ENCODE peak calls at places on chromosomes 13 and 19, in ten cellular contexts. C, F, D, U, O, W, X, N, S and V are unnamed samples. For H3K4me1, the result is how much of the 10 kb centered on the place peaks cover.

GRCh38 chr13:105510363-105510762 is 1025.1 kb downstream of the EFNB2 start:
- DNase-seq in C (no peak), F (no peak), D (no peak), U (no peak), O (no peak), W (no peak), X (no peak), N (no peak), S (no peak), V (no peak)

GRCh38 chr19:3507371-3508120 is 1.4 kb downstream of the FZR1 start:
- DNase-seq in C (peak), F (peak), D (no peak), U (no peak), O (no peak), W (no peak), X (peak), N (no peak), S (no peak), V (peak)

GRCh38 chr19:51573331-51573730 is 2.2 kb downstream of the ZNF175 start:
- DNase-seq in C (no peak), F (no peak), D (no peak), U (no peak), O (no peak), W (no peak), X (no peak), N (no peak), S (peak), V (no peak)

GRCh38 chr19:37361994-37362393 is 8.9 kb upstream of the ZNF527 start:
- DNase-seq in C (no peak), F (no peak), D (no peak), U (no peak), O (no peak), W (no peak), X (no peak), N (no peak), S (peak), V (no peak)

GRCh38 chr19:30649934-30650614 is 277.9 kb downstream of the ZNF536 start:
- DNase-seq in C (peak), F (no peak), D (no peak), U (no peak), O (peak), W (peak), X (peak), N (no peak), S (peak), V (peak)

GRCh38 chr19:32677657-32678056 is 2.0 kb downstream of the RGS9BP start:
- DNase-seq in C (peak), F (no peak), D (no peak), U (peak), O (no peak), W (no peak), X (peak), N (no peak), S (no peak), V (no peak)

GRCh38 chr13:91106565-91106964 is 240.9 kb upstream of the MIR17HG start:
- DNase-seq in C (no peak), F (no peak), D (no peak), U (no peak), O (no peak), W (no peak), X (no peak), N (no peak), S (no peak), V (no peak)

GRCh38 chr13:44903596-44903995 is 85.7 kb downstream of the NUFIP1 start:
- DNase-seq in C (no peak), F (peak), D (peak), U (peak), O (no peak), W (peak), X (peak), N (no peak), S (peak), V (no peak)

GRCh38 chr13:54913668-54914067 is 1885.1 kb downstream of the OLFM4 start:
- DNase-seq in C (no peak), F (no peak), D (no peak), U (no peak), O (no peak), W (no peak), X (no peak), N (no peak), S (no peak), V (no peak)

GRCh38 chr19:10517760-10518443 is 655 bp upstream of the S1PR5 start:
- DNase-seq in C (no peak), F (no peak), D (no peak), U (no peak), O (peak), W (no peak), X (peak), N (no peak), S (peak), V (no peak)

GRCh38 chr13:74443623-74444022 is 309.4 kb upstream of the KLF12 start:
- DNase-seq in C (no peak), F (no peak), D (no peak), U (no peak), O (peak), W (peak), X (no peak), N (no peak), S (peak), V (no peak)

GRCh38 chr19:53576941-53577653 is 39.2 kb downstream of the ZNF331 start:
- DNase-seq in C (no peak), F (no peak), D (no peak), U (no peak), O (no peak), W (no peak), X (no peak), N (no peak), S (no peak), V (no peak)

GRCh38 chr13:112443191-112444000 is 67.2 kb downstream of the SPACA7 start:
- DNase-seq in C (peak), F (peak), D (no peak), U (peak), O (no peak), W (no peak), X (peak), N (no peak), S (no peak), V (no peak)

GRCh38 chr19:49447485-49448431 is 3.9 kb downstream of the PIH1D1 start:
- DNase-seq in C (no peak), F (no peak), D (no peak), U (peak), O (peak), W (no peak), X (peak), N (no peak), S (peak), V (no peak)

GRCh38 chr13:27624071-27624470 is 2.4 kb downstream of the POLR1D start:
- DNase-seq in C (no peak), F (no peak), D (no peak), U (no peak), O (no peak), W (no peak), X (no peak), N (no peak), S (no peak), V (no peak)

GRCh38 chr19:30074741-30075460 is 132.9 kb downstream of the URI1 start:
- DNase-seq in C (no peak), F (no peak), D (no peak), U (peak), O (no peak), W (no peak), X (no peak), N (no peak), S (no peak), V (no peak)

GRCh38 chr13:95601906-95602305 is 42.6 kb downstream of the DZIP1 start:
- DNase-seq in C (no peak), F (no peak), D (no peak), U (no peak), O (no peak), W (no peak), X (no peak), N (no peak), S (no peak), V (no peak)
- H3K4me3 ChIP-seq in C (no peak), F (no peak), D (no peak), U (no peak), O (no peak), W (no peak), X (no peak), N (no peak), S (no peak), V (no peak)

GRCh38 chr13:100652510-100652909 is 22.1 kb downstream of the TMTC4 start:
- DNase-seq in C (no peak), F (no peak), D (no peak), U (no peak), O (no peak), W (no peak), X (no peak), N (no peak), S (no peak), V (no peak)
- H3K27ac ChIP-seq in C (no peak), F (no peak), D (no peak), U (no peak), O (no peak), W (no peak), X (no peak), N (no peak), S (no peak), V (no peak)

GRCh38 chr19:35293733-35294309 is 1.9 kb downstream of the MAG start:
- DNase-seq in C (no peak), F (no peak), D (no peak), U (no peak), O (no peak), W (no peak), X (no peak), N (no peak), S (no peak), V (no peak)

GRCh38 chr19:35294328-35294727 is 2.4 kb downstream of the MAG start:
- DNase-seq in C (no peak), F (no peak), D (no peak), U (no peak), O (no peak), W (no peak), X (no peak), N (no peak), S (no peak), V (no peak)

GRCh38 chr19:35291916-35292315 is at the start of gene MAG:
- DNase-seq in C (no peak), F (no peak), D (no peak), U (no peak), O (no peak), W (no peak), X (no peak), N (no peak), S (no peak), V (no peak)

GRCh38 chr19:35292421-35292820 is 460 bp downstream of the MAG start:
- DNase-seq in C (no peak), F (no peak), D (no peak), U (no peak), O (no peak), W (no peak), X (no peak), N (no peak), S (no peak), V (no peak)

DNA sequence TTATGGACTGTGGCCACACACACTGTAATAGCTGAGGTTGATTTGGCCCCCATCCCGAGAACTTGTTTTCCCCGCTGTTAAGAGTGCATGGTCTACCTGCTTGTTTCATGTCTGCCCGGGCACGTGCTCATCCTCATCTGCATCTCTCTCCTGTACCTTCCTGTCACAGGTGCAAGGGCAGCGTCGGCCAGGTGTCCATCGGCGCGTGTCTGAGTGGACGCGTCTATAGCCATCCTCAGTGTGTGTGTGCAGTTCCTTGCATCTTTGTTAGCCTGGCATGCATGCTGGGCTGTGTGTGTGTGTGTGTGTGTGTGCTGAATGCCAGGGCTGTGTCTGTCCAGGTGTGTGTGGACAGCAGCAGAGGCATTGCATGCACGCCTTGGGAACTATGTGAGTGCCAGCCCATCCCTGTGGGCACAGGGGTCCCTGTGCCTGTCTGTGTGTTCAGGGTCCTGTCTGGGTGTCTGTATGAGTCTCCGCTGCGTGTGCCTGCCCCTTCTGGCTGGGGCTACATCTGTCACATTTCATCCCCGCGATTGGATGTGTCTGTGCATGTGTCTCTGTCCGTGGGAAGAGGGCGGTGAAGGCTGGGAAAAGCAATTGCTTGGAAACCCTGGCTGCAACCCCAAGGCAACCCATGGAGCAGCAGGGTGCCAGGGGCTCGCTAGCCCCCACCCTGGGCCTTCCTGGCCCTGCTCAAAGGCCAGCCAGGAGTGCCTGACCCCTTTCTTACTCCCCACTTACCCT is 1.2 kb downstream of the MAG start:
- DNase-seq in C (no peak), F (no peak), D (no peak), U (no peak), O (no peak), W (no peak), X (no peak), N (no peak), S (no peak), V (no peak)
- H3K4me1 ChIP-seq in C (under half), F (under half), D (under half), U (under half), O (under half), W (under half), X (under half), N (under half), S (under half), V (under half)

DNA sequence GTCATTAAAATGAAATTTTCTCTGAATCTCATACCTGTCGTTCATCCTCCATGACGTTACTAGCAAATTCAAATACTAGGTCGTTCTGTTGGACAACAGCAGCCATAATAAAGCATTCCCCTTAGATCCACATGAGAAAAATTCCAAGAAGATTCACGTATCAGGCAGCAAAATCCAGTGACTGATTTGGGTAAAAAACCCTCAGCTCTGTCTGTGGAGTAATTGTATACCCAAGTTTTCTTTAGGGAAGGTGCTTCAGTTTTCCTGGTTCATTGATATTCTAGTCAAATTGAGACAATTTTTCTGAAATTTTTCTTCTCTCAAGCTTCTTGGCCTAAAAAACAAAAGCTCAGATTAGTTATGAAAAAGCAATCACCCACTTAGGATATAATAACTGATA is 37.2 kb downstream of the ELF1 start:
- DNase-seq in C (no peak), F (no peak), D (no peak), U (no peak), O (no peak), W (no peak), X (no peak), N (no peak), S (no peak), V (no peak)
- H3K4me3 ChIP-seq in C (no peak), F (peak), D (peak), U (peak), O (no peak), W (no peak), X (no peak), N (no peak), S (no peak), V (peak)

GRCh38 chr19:57034544-57034943 is 85.2 kb upstream of the USP29 start:
- DNase-seq in C (no peak), F (no peak), D (no peak), U (no peak), O (no peak), W (no peak), X (no peak), N (no peak), S (no peak), V (no peak)
- H3K27ac ChIP-seq in C (no peak), F (no peak), D (no peak), U (no peak), O (no peak), W (no peak), X (no peak), N (no peak), S (no peak), V (no peak)

GRCh38 chr19:45782162-45782623 is at the start of gene DMPK:
- DNase-seq in C (peak), F (no peak), D (peak), U (peak), O (peak), W (no peak), X (no peak), N (no peak), S (no peak), V (no peak)

GRCh38 chr19:45780448-45781281 is 1.6 kb downstream of the DMPK start:
- DNase-seq in C (no peak), F (no peak), D (no peak), U (no peak), O (no peak), W (no peak), X (no peak), N (no peak), S (no peak), V (no peak)

GRCh38 chr19:45782820-45783785 is 813 bp upstream of the DMPK start:
- DNase-seq in C (peak), F (peak), D (peak), U (peak), O (peak), W (peak), X (no peak), N (no peak), S (peak), V (no peak)

GRCh38 chr19:45780146-45780447 is 2.2 kb downstream of the DMPK start:
- DNase-seq in C (no peak), F (no peak), D (no peak), U (no peak), O (no peak), W (no peak), X (no peak), N (no peak), S (no peak), V (no peak)

DNA sequence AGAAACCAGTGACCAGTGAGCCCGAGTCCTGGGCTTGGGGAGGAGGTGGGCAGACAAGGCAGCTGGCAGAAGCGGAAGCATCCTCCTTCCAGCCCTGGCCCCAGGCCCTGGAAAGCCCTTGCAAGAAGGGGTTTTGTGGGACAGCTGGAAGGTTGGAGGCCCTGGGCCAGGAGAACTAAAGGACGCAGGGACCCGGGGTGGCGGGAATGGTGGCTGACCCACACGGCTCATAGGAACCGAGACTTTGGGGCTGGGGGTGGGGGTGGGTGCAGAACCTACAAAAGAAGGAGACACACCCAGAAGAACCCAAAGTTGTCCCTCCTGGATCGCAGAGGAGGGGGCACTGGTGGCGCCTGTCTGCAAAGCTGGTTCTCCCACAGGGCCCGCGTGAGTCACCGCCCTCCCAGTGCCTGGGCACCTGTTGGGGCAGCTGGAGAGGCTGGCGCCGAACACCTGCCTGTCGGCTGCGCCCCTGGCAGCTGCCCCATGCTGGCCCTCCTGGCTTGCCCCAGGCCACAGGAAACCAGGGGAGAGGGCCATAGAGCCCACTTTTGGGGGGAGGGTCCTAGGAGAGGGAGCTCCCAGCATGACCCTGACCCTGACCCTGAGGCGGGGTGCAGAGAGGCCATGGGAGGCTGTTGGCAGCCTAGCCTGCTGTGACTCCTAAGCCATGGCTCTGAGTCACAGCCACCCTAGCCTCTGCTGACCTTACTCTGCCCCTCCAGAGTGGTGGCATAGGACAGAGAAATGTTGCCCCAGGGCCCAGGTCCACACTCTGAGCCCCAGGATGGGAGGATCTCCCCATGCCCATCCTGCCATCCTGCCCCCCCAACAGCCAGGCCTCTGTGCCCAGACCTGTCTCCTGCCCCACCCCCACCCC is 768 bp downstream of the DMPK start:
- DNase-seq in C (no peak), F (no peak), D (no peak), U (peak), O (peak), W (no peak), X (no peak), N (no peak), S (no peak), V (no peak)
- H3K4me1 ChIP-seq in C (under half), F (half or more), D (half or more), U (under half), O (half or more), W (under half), X (under half), N (under half), S (under half), V (under half)

DNA sequence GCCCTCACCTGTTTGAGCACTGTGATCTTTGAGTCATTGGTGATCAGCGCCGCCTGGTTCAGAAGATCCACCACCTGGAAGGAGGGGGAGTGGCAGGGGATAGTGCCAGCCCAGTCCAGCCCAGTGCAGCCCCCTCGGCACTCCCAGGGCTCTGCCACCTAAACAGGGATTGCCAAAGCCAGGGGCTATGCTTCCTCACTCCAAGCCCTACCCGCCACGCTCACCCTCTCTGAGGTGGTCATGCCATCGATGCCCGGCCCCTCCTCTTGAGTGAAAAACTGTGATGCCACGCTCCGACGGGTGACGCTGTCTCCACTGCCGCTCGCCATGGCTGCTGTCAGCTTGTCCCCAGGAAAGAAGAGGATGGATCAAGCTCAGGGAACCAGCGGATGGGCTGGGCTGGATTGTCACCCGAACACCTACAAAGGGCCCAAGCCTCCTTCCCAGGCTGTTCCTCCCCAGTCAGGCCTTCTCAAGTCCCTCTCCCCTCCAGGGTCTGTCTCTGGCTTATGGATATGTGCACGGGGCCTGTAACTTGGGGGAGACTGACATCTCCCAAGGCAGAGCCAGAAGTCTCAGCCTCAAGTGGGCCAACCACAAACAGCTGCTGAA is 8.7 kb downstream of the SYMPK start:
- DNase-seq in C (no peak), F (no peak), D (no peak), U (peak), O (no peak), W (no peak), X (no peak), N (no peak), S (no peak), V (no peak)
- H3K4me3 ChIP-seq in C (no peak), F (no peak), D (no peak), U (no peak), O (no peak), W (no peak), X (no peak), N (no peak), S (no peak), V (no peak)